ENCODE peak calls at places on chromosomes 16 and 17, in five cellular contexts. I is mesothelial cell of epicardium, Z is PC-9, M is neural progenitor cell, D is endothelial cell. K is an unnamed sample.

GRCh38 chr17:74257311-74257710 is 16.7 kb upstream of the DNAI2 start:
- DNase-seq in I (no peak), Z (no peak), M (no peak), D (no peak), K (no peak)

GRCh38 chr17:8994319-8994718 is 27.0 kb upstream of the NTN1 start:
- DNase-seq in I (peak), Z (no peak), M (peak), D (peak), K (peak)

GRCh38 chr17:82212331-82213250 is at the start of gene CCDC57:
- DNase-seq in I (no peak), Z (no peak), M (peak), D (peak), K (peak)

GRCh38 chr17:40843242-40843641 is 20.8 kb upstream of the KRT10 start:
- DNase-seq in I (no peak), Z (no peak), M (no peak), D (no peak), K (no peak)

GRCh38 chr17:1188812-1189211 is 9.0 kb upstream of the ABR start:
- DNase-seq in I (no peak), Z (no peak), M (no peak), D (no peak), K (peak)

GRCh38 chr17:75759457-75759856 is 5.5 kb downstream of the GALK1 start:
- DNase-seq in I (no peak), Z (no peak), M (no peak), D (no peak), K (no peak)

GRCh38 chr16:75946058-75946457 is 219.8 kb upstream of the CPHXL start:
- DNase-seq in I (no peak), Z (no peak), M (no peak), D (no peak), K (no peak)

GRCh38 chr16:75238132-75238852 is 13.1 kb downstream of the BCAR1 start:
- DNase-seq in I (no peak), Z (no peak), M (peak), D (no peak), K (peak)

GRCh38 chr16:66658143-66658859 is 38.2 kb downstream of the CMTM4 start:
- DNase-seq in I (no peak), Z (no peak), M (no peak), D (no peak), K (no peak)

GRCh38 chr17:37490638-37491614 is 1.2 kb downstream of the DUSP14 start:
- DNase-seq in I (no peak), Z (peak), M (peak), D (peak), K (peak)

GRCh38 chr17:77849203-77849602 is 109.3 kb upstream of the TNRC6C start:
- DNase-seq in I (no peak), Z (no peak), M (no peak), D (no peak), K (no peak)

GRCh38 chr16:12760819-12761611 is 42.7 kb downstream of the CPPED1 start:
- DNase-seq in I (no peak), Z (no peak), M (no peak), D (no peak), K (no peak)
- TF ChIP-seq CTCF in I (no peak), Z (no peak), M (no peak), D (no peak), K (no peak)

DNA sequence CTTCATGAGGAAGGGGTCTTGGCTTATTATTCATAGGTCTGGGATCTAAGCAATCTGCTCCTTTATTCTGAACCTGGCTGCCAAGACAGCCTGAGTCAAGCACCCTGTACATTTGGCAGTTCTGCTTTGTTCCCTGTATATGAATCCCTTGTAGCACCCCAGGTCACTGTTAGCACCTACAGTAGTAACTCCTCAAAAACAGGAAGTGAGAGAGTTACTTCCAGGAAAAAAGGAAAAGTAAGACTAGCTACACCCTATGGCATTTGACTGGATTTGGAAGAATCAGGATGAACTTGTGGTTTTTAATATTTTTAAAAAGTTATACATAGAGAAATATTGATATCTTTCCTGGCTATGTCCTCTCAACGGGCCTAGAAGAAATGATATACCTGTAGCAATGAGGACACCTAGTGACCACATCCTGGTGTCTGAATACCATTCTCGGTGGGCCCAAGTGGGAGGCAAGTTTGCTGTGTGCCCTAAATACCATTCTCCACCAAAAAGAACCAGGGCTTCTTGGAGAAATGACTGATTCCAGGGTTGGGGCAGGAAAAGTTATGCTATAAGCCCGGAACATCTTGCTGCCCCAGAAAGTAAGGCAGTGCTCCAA is 9.9 kb downstream of the ANKRD40 start:
- DNase-seq in I (no peak), Z (no peak), M (no peak), D (no peak), K (no peak)
- TF ChIP-seq CTCF in I (no peak), Z (peak), M (peak), D (no peak), K (no peak)

GRCh38 chr17:30278032-30278431 is 13.7 kb downstream of the BLMH start:
- DNase-seq in I (no peak), Z (peak), M (peak), D (peak), K (peak)
- TF ChIP-seq CTCF in I (peak), Z (peak), M (peak), D (peak), K (peak)

GRCh38 chr16:71883849-71884638 is at the start of gene ZNF821:
- DNase-seq in I (peak), Z (no peak), M (peak), D (peak), K (peak)
- TF ChIP-seq CTCF in I (peak), Z (peak), M (peak), D (peak), K (peak)

GRCh38 chr16:69804283-69804682 is 42.2 kb downstream of the WWP2 start:
- DNase-seq in I (no peak), Z (no peak), M (no peak), D (no peak), K (no peak)

GRCh38 chr16:69796285-69797118 is 34.4 kb downstream of the WWP2 start:
- DNase-seq in I (no peak), Z (peak), M (peak), D (peak), K (peak)

GRCh38 chr16:69793521-69793920 is 31.4 kb downstream of the WWP2 start:
- DNase-seq in I (no peak), Z (no peak), M (no peak), D (no peak), K (no peak)

GRCh38 chr16:69799601-69800000 is 37.5 kb downstream of the WWP2 start:
- DNase-seq in I (no peak), Z (no peak), M (no peak), D (no peak), K (no peak)

GRCh38 chr16:69798466-69798865 is 36.3 kb downstream of the WWP2 start:
- DNase-seq in I (no peak), Z (no peak), M (peak), D (no peak), K (no peak)
- TF ChIP-seq CTCF in I (no peak), Z (no peak), M (peak), D (no peak), K (peak)

K was measured in HFFc6.